ENCODE peak calls at places on chromosome 20, in ten cellular contexts. One of them, this sample, is unnamed.

GRCh38 chr20:21315138-21315537 is 12.0 kb downstream of the XRN2 start:
- DNase-seq in kidney glomerular epithelial cell: no peak
- DNase-seq in AG04450: no peak
- DNase-seq in T-helper 17 cell: no peak
- DNase-seq in pulmonary artery endothelial cell: no peak
- DNase-seq in tibial artery: no peak
- DNase-seq in nucleus accumbens: no peak
- DNase-seq in germinal center: no peak
- DNase-seq in iris pigment epithelial cell: peak
- DNase-seq in A172: peak
- DNase-seq in this sample: peak

GRCh38 chr20:57391439-57392129 is 388 bp downstream of the RBM38 start:
- DNase-seq in kidney glomerular epithelial cell: no peak
- DNase-seq in germinal center: no peak
- DNase-seq in tibial artery: peak
- DNase-seq in iris pigment epithelial cell: no peak
- DNase-seq in T-helper 17 cell: no peak
- DNase-seq in A172: no peak
- DNase-seq in AG04450: no peak
- DNase-seq in pulmonary artery endothelial cell: no peak
- DNase-seq in nucleus accumbens: no peak
- DNase-seq in this sample: no peak

GRCh38 chr20:50468378-50468798 is 41.8 kb upstream of the PTPN1 start:
- DNase-seq in kidney glomerular epithelial cell: no peak
- DNase-seq in germinal center: no peak
- DNase-seq in T-helper 17 cell: no peak
- DNase-seq in AG04450: no peak
- DNase-seq in A172: no peak
- DNase-seq in iris pigment epithelial cell: no peak
- DNase-seq in nucleus accumbens: no peak
- DNase-seq in tibial artery: no peak
- DNase-seq in pulmonary artery endothelial cell: no peak
- DNase-seq in this sample: no peak

GRCh38 chr20:52340036-52340634 is 148.6 kb upstream of the ZFP64 start:
- DNase-seq in iris pigment epithelial cell: peak
- DNase-seq in germinal center: no peak
- DNase-seq in A172: peak
- DNase-seq in AG04450: no peak
- DNase-seq in pulmonary artery endothelial cell: no peak
- DNase-seq in nucleus accumbens: no peak
- DNase-seq in kidney glomerular epithelial cell: no peak
- DNase-seq in tibial artery: no peak
- DNase-seq in T-helper 17 cell: no peak
- DNase-seq in this sample: no peak

GRCh38 chr20:37303637-37304036 is 14.2 kb downstream of the MANBAL start:
- DNase-seq in AG04450: no peak
- DNase-seq in kidney glomerular epithelial cell: no peak
- DNase-seq in germinal center: no peak
- DNase-seq in tibial artery: no peak
- DNase-seq in pulmonary artery endothelial cell: no peak
- DNase-seq in iris pigment epithelial cell: no peak
- DNase-seq in nucleus accumbens: no peak
- DNase-seq in A172: no peak
- DNase-seq in T-helper 17 cell: no peak
- DNase-seq in this sample: no peak

GRCh38 chr20:36462440-36463211 is 78.7 kb upstream of the MYL9 start:
- DNase-seq in A172: peak
- DNase-seq in pulmonary artery endothelial cell: no peak
- DNase-seq in iris pigment epithelial cell: peak
- DNase-seq in germinal center: no peak
- DNase-seq in T-helper 17 cell: no peak
- DNase-seq in tibial artery: peak
- DNase-seq in AG04450: no peak
- DNase-seq in kidney glomerular epithelial cell: peak
- DNase-seq in nucleus accumbens: peak
- DNase-seq in this sample: no peak

GRCh38 chr20:62953839-62954703 is 1.6 kb downstream of the SLC17A9 start:
- DNase-seq in kidney glomerular epithelial cell: peak
- DNase-seq in iris pigment epithelial cell: peak
- DNase-seq in nucleus accumbens: peak
- DNase-seq in T-helper 17 cell: peak
- DNase-seq in A172: no peak
- DNase-seq in tibial artery: peak
- DNase-seq in germinal center: peak
- DNase-seq in AG04450: peak
- DNase-seq in pulmonary artery endothelial cell: no peak
- DNase-seq in this sample: peak

GRCh38 chr20:64083380-64084208 is 604 bp downstream of the LKAAEAR1 start:
- DNase-seq in tibial artery: no peak
- DNase-seq in A172: peak
- DNase-seq in AG04450: no peak
- DNase-seq in iris pigment epithelial cell: peak
- DNase-seq in nucleus accumbens: peak
- DNase-seq in germinal center: peak
- DNase-seq in T-helper 17 cell: peak
- DNase-seq in kidney glomerular epithelial cell: peak
- DNase-seq in pulmonary artery endothelial cell: peak
- DNase-seq in this sample: no peak

GRCh38 chr20:6008254-6008653 is 45.6 kb downstream of the LRRN4 start:
- DNase-seq in germinal center: no peak
- DNase-seq in kidney glomerular epithelial cell: peak
- DNase-seq in T-helper 17 cell: no peak
- DNase-seq in AG04450: peak
- DNase-seq in A172: peak
- DNase-seq in nucleus accumbens: peak
- DNase-seq in pulmonary artery endothelial cell: peak
- DNase-seq in tibial artery: peak
- DNase-seq in iris pigment epithelial cell: peak
- DNase-seq in this sample: peak

GRCh38 chr20:11454966-11455799 is 462.5 kb upstream of the BTBD3 start:
- DNase-seq in T-helper 17 cell: no peak
- DNase-seq in tibial artery: no peak
- DNase-seq in A172: peak
- DNase-seq in kidney glomerular epithelial cell: peak
- DNase-seq in nucleus accumbens: no peak
- DNase-seq in iris pigment epithelial cell: peak
- DNase-seq in AG04450: no peak
- DNase-seq in pulmonary artery endothelial cell: peak
- DNase-seq in germinal center: no peak
- DNase-seq in this sample: no peak

GRCh38 chr20:21548390-21549035 is 34.6 kb upstream of the NKX2-2 start:
- DNase-seq in A172: no peak
- DNase-seq in kidney glomerular epithelial cell: no peak
- DNase-seq in tibial artery: no peak
- DNase-seq in AG04450: no peak
- DNase-seq in germinal center: no peak
- DNase-seq in pulmonary artery endothelial cell: no peak
- DNase-seq in iris pigment epithelial cell: no peak
- DNase-seq in nucleus accumbens: no peak
- DNase-seq in T-helper 17 cell: peak
- DNase-seq in this sample: no peak

GRCh38 chr20:19815553-19815991 is 57.5 kb downstream of the RIN2 start:
- DNase-seq in tibial artery: no peak
- DNase-seq in pulmonary artery endothelial cell: peak
- DNase-seq in T-helper 17 cell: no peak
- DNase-seq in A172: peak
- DNase-seq in AG04450: peak
- DNase-seq in kidney glomerular epithelial cell: peak
- DNase-seq in nucleus accumbens: no peak
- DNase-seq in iris pigment epithelial cell: peak
- DNase-seq in germinal center: peak
- DNase-seq in this sample: peak

GRCh38 chr20:60749804-60750602 is 502.1 kb upstream of the CDH4 start:
- DNase-seq in iris pigment epithelial cell: no peak
- DNase-seq in pulmonary artery endothelial cell: no peak
- DNase-seq in AG04450: no peak
- DNase-seq in tibial artery: no peak
- DNase-seq in A172: peak
- DNase-seq in T-helper 17 cell: no peak
- DNase-seq in germinal center: no peak
- DNase-seq in nucleus accumbens: no peak
- DNase-seq in kidney glomerular epithelial cell: no peak
- DNase-seq in this sample: no peak

GRCh38 chr20:37395921-37396519 is 50.1 kb downstream of the SRC start:
- DNase-seq in AG04450: no peak
- DNase-seq in nucleus accumbens: no peak
- DNase-seq in A172: no peak
- DNase-seq in kidney glomerular epithelial cell: no peak
- DNase-seq in iris pigment epithelial cell: no peak
- DNase-seq in tibial artery: no peak
- DNase-seq in T-helper 17 cell: no peak
- DNase-seq in germinal center: no peak
- DNase-seq in pulmonary artery endothelial cell: no peak
- DNase-seq in this sample: no peak

GRCh38 chr20:47220161-47220582 is 136.3 kb downstream of the ZMYND8 start:
- DNase-seq in tibial artery: no peak
- DNase-seq in kidney glomerular epithelial cell: no peak
- DNase-seq in nucleus accumbens: no peak
- DNase-seq in iris pigment epithelial cell: no peak
- DNase-seq in T-helper 17 cell: no peak
- DNase-seq in pulmonary artery endothelial cell: no peak
- DNase-seq in A172: peak
- DNase-seq in AG04450: no peak
- DNase-seq in germinal center: peak
- DNase-seq in this sample: no peak

GRCh38 chr20:51703446-51704287 is 64.5 kb downstream of the ATP9A start:
- DNase-seq in AG04450: no peak
- DNase-seq in T-helper 17 cell: no peak
- DNase-seq in tibial artery: no peak
- DNase-seq in kidney glomerular epithelial cell: peak
- DNase-seq in pulmonary artery endothelial cell: no peak
- DNase-seq in nucleus accumbens: no peak
- DNase-seq in germinal center: no peak
- DNase-seq in A172: no peak
- DNase-seq in iris pigment epithelial cell: no peak
- DNase-seq in this sample: no peak

GRCh38 chr20:34888468-34888867 is 12.1 kb downstream of the ACSS2 start:
- DNase-seq in T-helper 17 cell: no peak
- DNase-seq in kidney glomerular epithelial cell: no peak
- DNase-seq in A172: no peak
- DNase-seq in iris pigment epithelial cell: no peak
- DNase-seq in AG04450: no peak
- DNase-seq in germinal center: no peak
- DNase-seq in pulmonary artery endothelial cell: no peak
- DNase-seq in tibial artery: no peak
- DNase-seq in nucleus accumbens: no peak
- DNase-seq in this sample: no peak

GRCh38 chr20:37342231-37343177 is 3.4 kb upstream of the SRC start:
- DNase-seq in tibial artery: peak
- DNase-seq in kidney glomerular epithelial cell: no peak
- DNase-seq in T-helper 17 cell: no peak
- DNase-seq in AG04450: no peak
- DNase-seq in A172: peak
- DNase-seq in pulmonary artery endothelial cell: no peak
- DNase-seq in nucleus accumbens: no peak
- DNase-seq in iris pigment epithelial cell: no peak
- DNase-seq in germinal center: no peak
- DNase-seq in this sample: no peak

GRCh38 chr20:41398408-41398807 is 31.8 kb upstream of the EMILIN3 start:
- DNase-seq in pulmonary artery endothelial cell: no peak
- DNase-seq in germinal center: no peak
- DNase-seq in nucleus accumbens: no peak
- DNase-seq in T-helper 17 cell: no peak
- DNase-seq in iris pigment epithelial cell: peak
- DNase-seq in A172: no peak
- DNase-seq in kidney glomerular epithelial cell: no peak
- DNase-seq in tibial artery: no peak
- DNase-seq in AG04450: peak
- DNase-seq in this sample: no peak

GRCh38 chr20:13337090-13337784 is 116.2 kb downstream of the ISM1 start:
- DNase-seq in pulmonary artery endothelial cell: no peak
- DNase-seq in A172: no peak
- DNase-seq in iris pigment epithelial cell: no peak
- DNase-seq in T-helper 17 cell: no peak
- DNase-seq in kidney glomerular epithelial cell: no peak
- DNase-seq in germinal center: no peak
- DNase-seq in AG04450: no peak
- DNase-seq in tibial artery: no peak
- DNase-seq in nucleus accumbens: no peak
- DNase-seq in this sample: no peak

GRCh38 chr20:64077876-64078551 is 1.3 kb downstream of the RGS19 start:
- DNase-seq in tibial artery: no peak
- DNase-seq in AG04450: no peak
- DNase-seq in A172: no peak
- DNase-seq in nucleus accumbens: no peak
- DNase-seq in germinal center: peak
- DNase-seq in kidney glomerular epithelial cell: no peak
- DNase-seq in pulmonary artery endothelial cell: no peak
- DNase-seq in T-helper 17 cell: peak
- DNase-seq in iris pigment epithelial cell: no peak
- DNase-seq in this sample: no peak